ENCODE peak calls at places on chromosome 6, in seven cellular contexts. Y is dorsolateral prefrontal cortex, J is mammary epithelial cell, X is lower leg skin, O is colonic mucosa, G is choroid plexus epithelial cell, V is nephron progenitor cell. R is an unnamed sample.

GRCh38 chr6:22474283-22474682 is 95.1 kb upstream of the HDGFL1 start:
- DNase-seq in Y (no peak), J (no peak), X (no peak), O (no peak), G (no peak), V (no peak), R (no peak)

GRCh38 chr6:28522594-28523557 is 2.8 kb upstream of the GPX5 start:
- DNase-seq in Y (no peak), J (no peak), X (no peak), O (no peak), G (no peak), V (no peak), R (no peak)

GRCh38 chr6:111591370-111591900 is 14.2 kb downstream of the TRAF3IP2 start:
- DNase-seq in Y (no peak), J (peak), X (peak), O (peak), G (peak), V (no peak), R (peak)

GRCh38 chr6:44811456-44811855 is 423.9 kb downstream of the CDC5L start:
- DNase-seq in Y (no peak), J (peak), X (no peak), O (no peak), G (no peak), V (no peak), R (no peak)

GRCh38 chr6:157187182-157188093 is 135.9 kb downstream of the TMEM242 start:
- DNase-seq in Y (no peak), J (no peak), X (no peak), O (no peak), G (no peak), V (peak), R (no peak)

GRCh38 chr6:149840345-149841075 is 23.6 kb downstream of the LRP11 start:
- DNase-seq in Y (no peak), J (peak), X (peak), O (peak), G (peak), V (peak), R (peak)

GRCh38 chr6:37618916-37619605 is 78.6 kb downstream of the MDGA1 start:
- DNase-seq in Y (no peak), J (no peak), X (no peak), O (no peak), G (no peak), V (no peak), R (no peak)

GRCh38 chr6:133286765-133287164 is 45.6 kb downstream of the EYA4 start:
- DNase-seq in Y (no peak), J (no peak), X (no peak), O (no peak), G (peak), V (no peak), R (no peak)

GRCh38 chr6:45896783-45897441 is 118.7 kb downstream of the CLIC5 start:
- DNase-seq in Y (no peak), J (no peak), X (no peak), O (no peak), G (peak), V (no peak), R (no peak)

GRCh38 chr6:124881898-124882579 is 80.2 kb upstream of the RNF217 start:
- DNase-seq in Y (no peak), J (peak), X (no peak), O (no peak), G (peak), V (no peak), R (no peak)

GRCh38 chr6:34554593-34555322 is 1.4 kb downstream of the SPDEF start:
- DNase-seq in Y (no peak), J (no peak), X (no peak), O (no peak), G (no peak), V (no peak), R (no peak)

GRCh38 chr6:118335325-118335724 is 212.8 kb upstream of the PLN start:
- DNase-seq in Y (no peak), J (no peak), X (no peak), O (no peak), G (no peak), V (no peak), R (no peak)

GRCh38 chr6:56789342-56789741 is 146.7 kb upstream of the DST start:
- DNase-seq in Y (no peak), J (no peak), X (no peak), O (no peak), G (no peak), V (no peak), R (no peak)

GRCh38 chr6:89984926-89985743 is 90.9 kb downstream of the GJA10 start:
- DNase-seq in Y (peak), J (no peak), X (no peak), O (peak), G (peak), V (peak), R (no peak)

GRCh38 chr6:159093608-159094443 is 49.0 kb upstream of the TAGAP start:
- DNase-seq in Y (no peak), J (no peak), X (no peak), O (peak), G (no peak), V (no peak), R (no peak)

GRCh38 chr6:129599467-129599866 is 110.5 kb downstream of the ARHGAP18 start:
- DNase-seq in Y (no peak), J (no peak), X (no peak), O (no peak), G (no peak), V (no peak), R (no peak)

DNA sequence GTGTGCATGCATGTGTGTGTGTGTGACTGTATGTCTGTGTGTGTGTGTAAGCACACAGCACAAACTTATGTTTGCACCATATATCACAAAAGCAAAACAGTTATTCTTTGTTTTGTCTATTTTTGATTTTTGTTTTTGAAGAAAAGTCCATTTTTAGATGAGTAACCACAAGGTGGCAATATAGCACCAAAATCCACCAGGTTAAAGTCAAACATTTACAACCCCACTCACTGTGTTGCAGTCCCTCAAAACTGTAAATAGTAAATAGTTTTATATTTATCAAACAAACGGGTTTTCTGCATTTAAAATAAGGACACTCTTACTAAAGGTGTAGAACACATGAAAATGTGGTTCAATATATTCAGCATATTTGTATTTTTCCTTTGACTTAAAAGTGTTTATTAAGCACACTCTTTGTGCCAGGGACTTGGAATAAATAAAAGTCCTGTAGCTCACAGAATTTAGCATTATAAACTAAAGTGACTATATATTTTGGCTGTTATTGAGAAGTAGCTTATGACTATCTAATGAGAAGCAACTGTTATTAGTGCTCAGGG is 118.5 kb downstream of the GFRAL start:
- DNase-seq in Y (no peak), J (peak), X (no peak), O (no peak), G (peak), V (peak), R (no peak)
- TF ChIP-seq CTCF in Y (peak), J (peak), X (no peak), O (no peak), G (peak), V (peak), R (no peak)

DNA sequence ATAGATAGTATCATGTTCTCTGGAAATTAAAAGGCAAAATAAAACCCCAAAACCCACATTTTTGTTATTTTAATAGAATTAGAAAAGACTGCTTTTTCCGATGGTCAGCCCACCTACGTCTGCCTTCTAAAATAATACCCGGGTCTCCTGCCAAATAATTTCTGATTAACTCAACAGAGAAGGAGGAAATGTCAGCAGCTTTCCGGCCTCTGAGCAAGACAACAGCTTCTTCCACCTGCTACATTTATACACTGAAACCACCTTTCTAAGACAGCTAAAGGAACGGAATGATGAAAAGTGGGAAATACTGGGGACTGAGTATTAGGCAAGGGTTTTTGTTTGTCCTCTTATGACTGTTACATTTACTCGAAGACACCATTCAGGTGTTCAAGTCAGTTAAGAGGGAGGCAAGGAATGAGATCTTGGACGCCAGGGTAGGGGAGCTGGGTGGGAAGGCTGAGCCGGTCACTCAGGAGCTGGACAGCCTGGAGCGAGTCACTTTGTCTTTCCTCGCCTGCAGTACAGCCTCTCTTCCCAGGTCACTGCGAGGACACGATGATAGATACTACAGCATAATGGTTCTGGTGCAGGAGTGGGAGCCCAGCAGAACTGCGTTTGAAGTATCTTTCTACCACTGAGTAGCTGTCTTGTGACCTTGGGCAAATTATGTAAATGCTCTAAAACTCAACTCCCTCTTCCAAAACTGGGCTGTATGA is 96.3 kb upstream of the QKI start:
- DNase-seq in Y (no peak), J (no peak), X (no peak), O (no peak), G (no peak), V (no peak), R (no peak)
- TF ChIP-seq CTCF in Y (no peak), J (no peak), X (no peak), O (no peak), G (no peak), V (no peak), R (no peak)

GRCh38 chr6:3888153-3888957 is 39.2 kb downstream of the FAM50B start:
- DNase-seq in Y (no peak), J (no peak), X (peak), O (peak), G (no peak), V (no peak), R (peak)

GRCh38 chr6:3884007-3884745 is 35.0 kb downstream of the FAM50B start:
- DNase-seq in Y (no peak), J (peak), X (peak), O (no peak), G (peak), V (no peak), R (no peak)

GRCh38 chr6:3885262-3886036 is 36.3 kb downstream of the FAM50B start:
- DNase-seq in Y (no peak), J (no peak), X (peak), O (no peak), G (no peak), V (no peak), R (no peak)

GRCh38 chr6:3882865-3883264 is 33.7 kb downstream of the FAM50B start:
- DNase-seq in Y (no peak), J (no peak), X (peak), O (no peak), G (no peak), V (no peak), R (no peak)

DNA sequence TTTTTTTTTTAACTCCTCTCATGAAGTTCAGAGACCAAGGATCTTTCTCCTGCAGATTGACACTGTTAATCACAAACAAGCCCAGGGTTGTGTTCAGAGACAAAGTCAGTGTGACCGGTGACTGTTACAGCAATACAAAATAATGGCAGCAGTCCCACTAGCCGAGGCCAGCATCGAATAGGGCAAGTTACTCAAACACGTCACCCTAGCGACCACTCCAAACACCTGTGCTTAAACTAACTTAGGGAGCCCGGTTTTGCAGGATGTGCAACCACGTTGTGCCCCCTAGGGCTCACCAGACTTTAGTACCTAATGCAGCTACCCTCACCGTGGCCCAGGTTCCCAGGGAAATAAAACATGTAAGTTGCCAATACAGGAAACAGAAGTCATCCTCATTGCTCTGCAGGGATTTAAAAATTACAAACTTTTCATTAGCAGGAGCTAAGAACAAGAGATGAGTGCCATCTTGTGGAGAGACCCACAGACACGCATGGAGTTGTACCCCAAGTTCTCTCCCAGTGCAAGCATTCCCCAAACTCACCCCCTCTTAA is 38.1 kb downstream of the FAM50B start:
- DNase-seq in Y (no peak), J (no peak), X (peak), O (no peak), G (peak), V (no peak), R (no peak)
- TF ChIP-seq CTCF in Y (peak), J (peak), X (no peak), O (peak), G (peak), V (no peak), R (no peak)

GRCh38 chr6:144594571-144594970 is 309.4 kb downstream of the UTRN start:
- DNase-seq in Y (no peak), J (no peak), X (no peak), O (no peak), G (no peak), V (no peak), R (no peak)
- TF ChIP-seq CTCF in Y (no peak), J (no peak), X (no peak), O (no peak), G (no peak), V (no peak), R (no peak)